ENCODE peak calls at places on chromosome 21, in eight cellular contexts. H is cardiac muscle cell, N is fibroblast of pulmonary artery, I is K562, D is psoas muscle, T is fibroblast of mammary gland, M is neural progenitor cell, K is astrocyte of the spinal cord. V is an unnamed sample.
A peak's percentile ranks its signal among the peaks of the same experiment; 100 is the strongest.

GRCh38 chr21:35367558-35367957 is 318.5 kb upstream of the RUNX1 start:
- DNase-seq in T (no peak), D (no peak), M (no peak), H (no peak), N (no peak), K (no peak), I (no peak), V (no peak)

GRCh38 chr21:28516996-28517592 is 475.6 kb downstream of the LTN1 start:
- DNase-seq in H (peak; percentile 67), M (peak; percentile 90), T (peak; percentile 27), N (peak; percentile 57), K (peak; percentile 55), D (peak; percentile 40), I (no peak), V (peak; percentile 58)

GRCh38 chr21:20997308-20997632 is 939 bp upstream of the NCAM2 start:
- DNase-seq in T (no peak), D (no peak), M (peak; percentile 52), H (peak; percentile 13), K (no peak), N (no peak), I (no peak), V (peak; percentile 11)

GRCh38 chr21:34065015-34065414 is 8.4 kb upstream of the MRPS6 start:
- DNase-seq in T (no peak), I (no peak), M (no peak), H (no peak), N (no peak), K (no peak), D (no peak), V (no peak)

GRCh38 chr21:44304846-44305245 is 5.0 kb downstream of the PFKL start:
- DNase-seq in N (peak; percentile 55), M (peak; percentile 65), D (no peak), I (peak; percentile 69), H (peak; percentile 56), T (peak; percentile 38), K (peak; percentile 31), V (peak; percentile 60)

GRCh38 chr21:32315511-32316362 is 17.1 kb downstream of the MRAP start:
- DNase-seq in H (no peak), K (no peak), N (no peak), D (no peak), I (no peak), M (no peak), T (no peak), V (peak; percentile 35)

GRCh38 chr21:18840239-18840638 is 436.7 kb upstream of the TMPRSS15 start:
- DNase-seq in D (no peak), M (peak; percentile 5), H (no peak), T (no peak), I (no peak), K (peak; percentile 70), N (peak; percentile 6), V (peak; percentile 52)

GRCh38 chr21:44087426-44088400 is 19.5 kb upstream of the PWP2 start:
- DNase-seq in D (no peak), K (no peak), T (no peak), H (no peak), M (no peak), I (no peak), N (no peak), V (no peak)

GRCh38 chr21:31530918-31531705 is 128.4 kb upstream of the SOD1 start:
- DNase-seq in N (no peak), K (peak; percentile 45), T (no peak), M (no peak), H (no peak), I (no peak), D (no peak), V (peak; percentile 26)

GRCh38 chr21:34243562-34243961 is 120.2 kb upstream of the KCNE2 start:
- DNase-seq in D (no peak), T (peak; percentile 39), K (peak; percentile 15), H (peak; percentile 45), N (peak; percentile 45), M (peak; percentile 27), I (no peak), V (peak; percentile 55)

DNA sequence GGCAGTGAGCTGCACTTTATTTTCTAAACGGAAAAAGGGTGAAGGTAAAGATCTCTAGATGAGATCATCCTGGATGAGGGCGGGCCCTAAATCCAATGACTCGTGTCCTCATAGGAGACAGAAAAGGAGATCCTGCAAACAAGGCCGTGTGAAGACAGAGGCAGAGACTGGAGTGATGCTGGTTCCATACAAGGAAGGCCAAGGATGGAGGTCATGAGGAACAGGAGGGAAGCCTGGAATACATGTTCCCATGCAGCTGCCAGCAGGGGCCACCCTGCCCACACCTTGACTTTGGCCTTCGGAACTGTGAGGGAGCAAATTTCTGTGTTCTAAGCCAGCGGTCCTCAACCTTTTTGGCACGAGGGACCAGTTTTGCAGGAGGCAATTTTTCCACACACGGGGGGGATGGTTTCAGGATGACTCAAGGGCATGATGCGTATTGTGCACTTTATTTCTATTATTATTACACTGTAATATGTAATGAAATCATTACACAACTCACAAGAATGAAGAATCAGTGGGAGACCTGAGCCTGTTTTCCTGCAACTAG is 94.3 kb downstream of the PSMG1 start:
- DNase-seq in T (peak; percentile 82), D (peak; percentile 39), N (peak; percentile 85), H (peak; percentile 52), I (peak; percentile 29), K (peak; percentile 50), M (no peak), V (peak; percentile 62)
- TF ChIP-seq CTCF in T (no peak), D (no peak), N (peak; percentile 3), H (peak; percentile 11), I (peak; percentile 68), K (peak; percentile 10), M (no peak), V (peak; percentile 21)

GRCh38 chr21:41581592-41582228 is 73.8 kb upstream of the TMPRSS2 start:
- DNase-seq in M (no peak), H (no peak), D (no peak), T (no peak), K (no peak), N (no peak), I (no peak), V (no peak)
- TF ChIP-seq CTCF in M (no peak), H (no peak), D (no peak), T (no peak), K (no peak), N (no peak), I (no peak), V (no peak)

GRCh38 chr21:46212721-46213484 is 15.7 kb downstream of the LSS start:
- DNase-seq in N (no peak), T (no peak), D (no peak), I (no peak), H (no peak), M (no peak), K (no peak), V (no peak)

GRCh38 chr21:46216132-46216747 is 12.3 kb downstream of the LSS start:
- DNase-seq in I (no peak), T (no peak), H (no peak), N (no peak), M (no peak), K (no peak), D (no peak), V (no peak)

GRCh38 chr21:46215436-46216131 is 13.0 kb downstream of the LSS start:
- DNase-seq in D (no peak), M (no peak), T (no peak), H (no peak), I (no peak), K (no peak), N (no peak), V (no peak)

GRCh38 chr21:46213620-46214286 is 14.8 kb downstream of the LSS start:
- DNase-seq in K (no peak), N (no peak), D (no peak), T (no peak), I (no peak), M (no peak), H (no peak), V (no peak)

DNA sequence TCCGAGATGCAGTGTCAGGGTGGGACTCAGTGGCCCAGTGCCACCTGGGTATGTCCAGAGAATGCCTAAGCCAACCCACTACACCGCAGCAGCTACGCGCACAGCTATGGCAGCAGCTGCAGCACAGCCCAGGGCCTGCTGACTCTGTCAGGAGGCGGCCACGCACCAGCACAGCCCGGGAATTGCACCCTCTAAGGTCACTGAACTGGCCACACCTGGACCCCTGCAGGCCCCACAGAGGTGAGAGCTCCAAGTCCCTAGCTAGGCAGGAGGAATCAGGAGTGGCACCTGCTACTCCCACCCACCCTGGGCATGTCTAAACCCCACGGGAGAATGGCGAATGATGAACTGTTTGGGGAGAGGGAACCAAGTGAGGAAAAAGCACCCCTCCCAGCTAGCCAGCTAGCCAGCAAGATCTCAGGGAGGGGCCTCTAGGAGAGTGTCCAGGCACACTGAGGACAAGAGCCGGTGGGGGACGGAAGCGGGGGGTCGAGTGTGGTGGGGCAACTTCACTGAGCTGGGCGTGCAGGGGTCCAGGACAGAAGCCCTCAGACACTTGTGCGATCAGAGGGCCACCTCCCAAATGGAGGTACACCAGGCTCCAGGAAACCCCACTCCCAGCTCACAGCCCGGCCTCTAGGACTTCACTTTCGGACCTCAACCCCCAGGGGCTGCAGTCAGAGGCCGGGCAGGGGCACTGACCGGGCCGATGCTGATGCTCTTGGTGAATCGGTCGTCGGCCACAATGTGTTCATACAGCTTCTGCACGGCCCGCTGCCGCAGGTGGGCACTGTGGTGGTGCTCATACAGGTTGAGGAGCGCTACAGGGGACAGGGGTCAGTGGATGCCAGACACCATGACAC is 13.9 kb downstream of the LSS start:
- DNase-seq in M (no peak), T (no peak), N (no peak), K (no peak), I (no peak), D (no peak), H (no peak), V (no peak)
- TF ChIP-seq CTCF in M (no peak), T (no peak), N (no peak), K (no peak), I (no peak), D (no peak), H (no peak), V (no peak)

GRCh38 chr21:36705679-36706481 is 7.0 kb downstream of the SIM2 start:
- DNase-seq in H (no peak), M (peak; percentile 72), T (no peak), I (peak; percentile 59), K (no peak), N (no peak), D (no peak), V (no peak)

GRCh38 chr21:36704958-36705678 is 6.2 kb downstream of the SIM2 start:
- DNase-seq in T (no peak), M (peak; percentile 47), N (no peak), D (no peak), H (no peak), K (no peak), I (no peak), V (no peak)

GRCh38 chr21:36706951-36707762 is 8.2 kb downstream of the SIM2 start:
- DNase-seq in T (no peak), I (no peak), K (no peak), N (peak; percentile 29), D (no peak), M (peak; percentile 77), H (peak; percentile 30), V (peak; percentile 37)

GRCh38 chr21:36707763-36708511 is 9.0 kb downstream of the SIM2 start:
- DNase-seq in M (peak; percentile 48), D (no peak), N (no peak), H (no peak), K (no peak), T (no peak), I (no peak), V (no peak)

GRCh38 chr21:36706482-36706852 is 7.6 kb downstream of the SIM2 start:
- DNase-seq in I (no peak), D (no peak), K (no peak), N (no peak), M (no peak), T (no peak), H (no peak), V (no peak)
- TF ChIP-seq CTCF in I (no peak), D (no peak), K (no peak), N (no peak), M (no peak), T (no peak), H (no peak), V (no peak)